ENCODE peak calls at places on chromosomes 3 and 15, in seven cellular contexts. O, R, N, E, K, X and G are unnamed samples.

GRCh38 chr15:82968066-82968465 is 15.5 kb upstream of the HOMER2 start:
- DNase-seq in O (no peak), K (no peak), N (no peak), E (peak; percentile 22), R (no peak), X (no peak), G (no peak)

GRCh38 chr3:12046406-12046805 is 42.2 kb downstream of the SYN2 start:
- DNase-seq in O (no peak), R (no peak), K (no peak), E (no peak), X (peak; percentile 33), N (no peak), G (peak; percentile 33)

GRCh38 chr15:34085746-34086145 is 15.9 kb downstream of the EMC7 start:
- DNase-seq in X (no peak), E (no peak), R (no peak), K (no peak), O (no peak), N (no peak), G (no peak)

GRCh38 chr15:88069561-88069960 is 187.0 kb downstream of the NTRK3 start:
- DNase-seq in R (no peak), X (no peak), N (no peak), E (no peak), K (no peak), O (no peak), G (no peak)

GRCh38 chr3:72791132-72791531 is 57.1 kb downstream of the SHQ1 start:
- DNase-seq in R (no peak), O (no peak), X (no peak), K (no peak), E (no peak), N (no peak), G (no peak)

GRCh38 chr15:68550498-68551295 is 28.1 kb upstream of the CORO2B start:
- DNase-seq in O (peak; percentile 69), K (peak; percentile 39), R (peak; percentile 68), X (peak; percentile 94), N (peak; percentile 76), E (peak; percentile 64), G (peak; percentile 74)

GRCh38 chr15:88376574-88377174 is 90.5 kb downstream of the MRPL46 start:
- DNase-seq in X (no peak), E (peak; percentile 92), O (no peak), R (no peak), K (no peak), N (no peak), G (no peak)

GRCh38 chr3:149448331-149448831 is 26.1 kb upstream of the TM4SF4 start:
- DNase-seq in X (no peak), E (peak; percentile 77), K (no peak), R (no peak), N (no peak), O (no peak), G (no peak)

GRCh38 chr3:134371542-134372324 is 2.5 kb downstream of the AMOTL2 start:
- DNase-seq in O (no peak), R (no peak), E (peak; percentile 64), K (no peak), X (no peak), N (no peak), G (no peak)

GRCh38 chr3:195096484-195097330 is 174.3 kb downstream of the XXYLT1 start:
- DNase-seq in N (no peak), R (no peak), O (no peak), X (no peak), K (no peak), E (no peak), G (peak; percentile 27)

GRCh38 chr15:24848050-24848449 is 106.7 kb upstream of the SNRPN start:
- DNase-seq in R (peak; percentile 11), N (no peak), E (peak; percentile 28), K (no peak), X (peak; percentile 76), O (no peak), G (no peak)

GRCh38 chr3:129184396-129184656 is 630 bp upstream of the CNBP start:
- DNase-seq in E (no peak), N (no peak), R (no peak), X (peak; percentile 34), O (peak; percentile 43), K (no peak), G (no peak)

GRCh38 chr3:78878011-78878410 is 889.8 kb downstream of the ROBO1 start:
- DNase-seq in E (peak; percentile 41), R (no peak), N (no peak), K (no peak), X (no peak), O (no peak), G (no peak)

GRCh38 chr15:48176097-48176496 is 2.0 kb downstream of the MYEF2 start:
- DNase-seq in X (no peak), R (no peak), O (no peak), N (no peak), E (no peak), K (no peak), G (no peak)

GRCh38 chr15:48177875-48178611 is at the start of gene MYEF2:
- DNase-seq in R (peak; percentile 39), E (peak; percentile 46), X (peak; percentile 95), N (peak; percentile 85), O (peak; percentile 86), K (no peak), G (peak; percentile 75)

GRCh38 chr15:48177383-48177874 is 666 bp downstream of the MYEF2 start:
- DNase-seq in E (peak; percentile 42), N (no peak), K (no peak), R (no peak), X (peak; percentile 51), O (peak; percentile 48), G (no peak)

GRCh38 chr15:48178612-48178931 is 477 bp upstream of the MYEF2 start:
- DNase-seq in N (no peak), X (no peak), K (no peak), O (no peak), E (no peak), R (no peak), G (no peak)

GRCh38 chr15:48176957-48177356 is 1.1 kb downstream of the MYEF2 start:
- DNase-seq in N (no peak), O (no peak), R (no peak), E (no peak), X (no peak), K (no peak), G (no peak)
- H3K4me3 ChIP-seq in N (peak overlapping the region; percentile 61), O (peak overlapping the region; percentile 75), R (no peak overlapping the region), E (no peak overlapping the region), X (peak overlapping the region; percentile 63), K (peak overlapping the region; percentile 48), G (no peak overlapping the region)

GRCh38 chr3:38497026-38497425 is 886 bp downstream of the EXOG start:
- DNase-seq in K (no peak), N (no peak), R (no peak), O (peak; percentile 7), E (peak; percentile 40), X (no peak), G (no peak)
- H3K4me3 ChIP-seq in K (peak overlapping the region; percentile 62), N (peak overlapping the region; percentile 71), R (peak overlapping the region; percentile 68), O (peak overlapping the region; percentile 78), E (peak overlapping the region; percentile 91), X (peak overlapping the region; percentile 64), G (no peak overlapping the region)

DNA sequence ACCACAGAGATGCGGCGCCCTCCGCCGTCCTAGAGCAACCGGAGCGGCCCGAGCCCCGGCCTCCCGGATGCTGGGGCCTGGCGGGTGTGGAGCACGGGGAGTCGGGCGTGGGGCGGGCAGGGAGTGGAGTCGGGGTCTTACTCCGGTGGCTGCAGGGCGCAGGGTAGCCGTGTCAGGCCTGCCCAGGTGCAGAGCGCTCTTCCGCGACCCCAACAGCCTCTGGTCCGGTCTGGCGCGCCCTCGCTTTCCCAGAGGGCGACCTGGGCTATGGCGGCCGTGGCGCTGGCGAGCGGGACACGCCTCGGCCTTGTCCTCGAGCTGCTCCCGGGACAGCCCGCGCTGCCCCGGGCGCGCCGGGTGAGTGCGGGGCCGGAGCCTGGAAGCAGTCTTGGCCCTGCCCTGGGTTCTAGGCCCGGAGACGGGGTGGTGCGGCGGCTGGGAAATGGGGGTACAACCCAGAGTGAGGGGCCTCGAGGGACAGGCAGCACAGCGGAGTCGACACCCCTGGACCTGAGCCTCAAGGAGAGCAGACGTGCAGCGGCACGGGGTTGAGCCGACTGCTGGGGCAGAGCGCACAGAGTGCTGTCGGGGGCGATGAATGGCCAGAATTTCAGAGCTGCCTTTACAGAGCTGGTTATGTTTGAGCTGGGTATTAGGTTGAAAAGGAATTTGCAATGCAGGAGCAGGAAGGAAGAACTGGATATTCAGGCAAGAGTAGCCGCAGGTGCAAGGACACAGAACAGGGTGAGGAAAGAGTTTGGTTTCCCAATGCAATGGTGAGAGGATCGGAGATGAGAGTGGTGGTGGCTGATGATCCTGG is at the start of gene ZNF662:
- DNase-seq in N (peak; percentile 84), O (no peak), X (peak; percentile 27), K (peak; percentile 4), R (peak; percentile 18), E (no peak), G (peak; percentile 70)
- H3K4me3 ChIP-seq in N (peak within 1 kb of the TSS; percentile 52), O (no peak within 1 kb of the TSS), X (peak within 1 kb of the TSS; percentile 13), K (peak within 1 kb of the TSS; percentile 66), R (peak within 1 kb of the TSS; percentile 51), E (peak within 1 kb of the TSS; percentile 49), G (peak within 1 kb of the TSS; percentile 35)

GRCh38 chr3:14513566-14514322 is 26.4 kb downstream of the GRIP2 start:
- DNase-seq in X (no peak), K (no peak), E (no peak), R (no peak), N (no peak), O (no peak), G (no peak)
- H3K4me3 ChIP-seq in X (no peak overlapping the region), K (no peak overlapping the region), E (no peak overlapping the region), R (no peak overlapping the region), N (no peak overlapping the region), O (no peak overlapping the region), G (no peak overlapping the region)

DNA sequence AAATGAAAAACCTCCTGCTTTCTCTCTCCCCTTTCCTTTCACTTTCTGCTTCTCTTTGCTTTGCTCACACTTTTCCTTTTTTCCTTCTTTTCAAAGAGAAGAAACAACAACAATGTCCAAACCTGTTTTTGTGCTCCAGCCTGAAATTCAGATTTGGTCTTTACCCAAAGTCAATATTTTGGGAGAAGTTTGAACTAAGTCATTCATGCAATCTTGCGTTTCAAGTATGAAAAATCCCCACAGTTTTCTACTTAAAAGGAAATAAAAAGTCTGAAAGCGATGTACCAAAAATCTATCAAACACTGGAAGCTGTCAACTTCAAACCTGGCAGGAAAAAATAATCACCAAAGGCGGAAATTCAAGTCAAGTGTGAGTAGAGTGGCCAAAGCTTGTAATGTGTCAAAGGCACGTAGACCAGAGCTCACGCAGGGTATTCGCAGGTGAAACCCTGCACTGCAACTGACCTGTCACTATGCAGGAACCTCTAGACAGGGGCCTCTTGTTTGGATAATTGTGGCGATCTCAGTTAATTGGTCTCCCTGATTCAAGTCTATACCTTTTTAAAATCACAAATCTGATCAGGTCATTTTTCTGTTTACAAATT is 118.8 kb upstream of the GALNT15 start:
- DNase-seq in O (peak; percentile 25), K (no peak), N (no peak), R (no peak), E (peak; percentile 68), X (no peak), G (no peak)
- H3K4me3 ChIP-seq in O (peak overlapping the region; percentile 10), K (no peak overlapping the region), N (no peak overlapping the region), R (no peak overlapping the region), E (peak overlapping the region; percentile 1), X (no peak overlapping the region), G (no peak overlapping the region)